ENCODE peak calls at places on chromosomes 2 and 18, in five cellular contexts. J is IMR-90, L is GM12878, R is HCT116, P is H1. U is an unnamed sample.
A peak's percentile ranks its signal among the peaks of the same experiment; 100 is the strongest.

GRCh38 chr18:3480827-3481226 is 30.9 kb downstream of the TGIF1 start:
- DNase-seq in L (no peak), R (no peak), P (no peak), J (no peak), U (no peak)

GRCh38 chr2:11749646-11750349 is 3.4 kb downstream of the LPIN1 start:
- DNase-seq in P (no peak), L (peak; percentile 60), R (no peak), J (peak; percentile 18), U (no peak)

GRCh38 chr18:30489890-30490643 is 552.5 kb downstream of the DSC3 start:
- DNase-seq in P (no peak), R (no peak), L (no peak), J (no peak), U (no peak)

GRCh38 chr2:70922591-70923234 is 13.0 kb upstream of the ATP6V1B1 start:
- DNase-seq in R (no peak), P (no peak), L (no peak), J (no peak), U (no peak)

GRCh38 chr2:39665811-39666488 is at the start of gene TMEM178A:
- DNase-seq in L (no peak), J (no peak), R (no peak), P (no peak), U (no peak)

GRCh38 chr2:86139981-86140380 is 33.9 kb downstream of the PTCD3 start:
- DNase-seq in L (no peak), J (no peak), R (no peak), P (no peak), U (no peak)

GRCh38 chr2:166081131-166081632 is 46.6 kb downstream of the SCN1A start:
- DNase-seq in P (no peak), R (no peak), L (no peak), J (peak; percentile 4), U (no peak)

GRCh38 chr2:238998775-238999174 is 150.9 kb downstream of the TWIST2 start:
- DNase-seq in R (no peak), L (no peak), P (no peak), J (no peak), U (no peak)

GRCh38 chr2:235860111-235860510 is 308.1 kb downstream of the GBX2 start:
- DNase-seq in J (no peak), P (no peak), R (no peak), L (no peak), U (no peak)

GRCh38 chr2:236971919-236972381 is 113.7 kb upstream of the COPS8 start:
- DNase-seq in P (no peak), J (no peak), R (no peak), L (no peak), U (no peak)

GRCh38 chr2:217947341-217948316 is 55.2 kb downstream of the TNS1 start:
- DNase-seq in P (peak; percentile 49), J (no peak), R (peak; percentile 8), L (no peak), U (no peak)

DNA sequence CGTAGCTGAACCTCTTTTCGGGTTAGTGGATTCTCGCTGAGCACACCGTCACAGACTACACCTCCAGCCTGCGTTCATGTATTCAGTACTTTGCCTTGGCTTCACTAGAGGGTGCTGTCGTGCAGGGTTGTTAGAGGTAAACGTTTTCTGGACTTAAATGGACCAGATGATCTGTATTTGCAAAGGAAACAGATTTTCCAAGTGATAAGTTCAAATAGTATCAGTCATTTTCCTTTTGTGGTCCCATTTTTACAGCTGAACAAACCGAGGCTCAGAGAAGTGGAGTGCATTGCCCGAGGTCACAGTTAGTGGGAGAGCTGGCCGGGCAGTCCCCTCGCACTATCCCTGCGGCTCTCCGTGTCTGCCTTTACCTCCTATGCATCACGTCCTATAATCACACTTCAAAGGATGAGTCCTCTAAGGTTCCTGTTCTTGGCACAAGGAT is 125.9 kb downstream of the MAP4K4 start:
- DNase-seq in J (peak; percentile 82), R (peak; percentile 16), L (no peak), P (no peak), U (no peak)
- TF ChIP-seq CEBPB in J (no peak), R (no peak), L (no peak), P (no peak), U (no peak)

GRCh38 chr2:20494246-20494645 is 47.4 kb downstream of the RHOB start:
- DNase-seq in P (no peak), R (no peak), L (no peak), J (peak; percentile 82), U (no peak)
- TF ChIP-seq CEBPB in P (no peak), R (no peak), L (no peak), J (peak; percentile 41), U (no peak)

GRCh38 chr2:72363406-72363805 is 215.7 kb upstream of the CYP26B1 start:
- DNase-seq in L (no peak), R (no peak), J (no peak), P (no peak), U (no peak)

GRCh38 chr2:72367530-72368225 is 220.0 kb upstream of the CYP26B1 start:
- DNase-seq in L (no peak), R (peak; percentile 82), J (peak; percentile 90), P (no peak), U (peak; percentile 51)
- TF ChIP-seq CEBPB in L (no peak), R (peak; percentile 94), J (peak; percentile 93), P (peak; percentile 64), U (peak; percentile 91)

GRCh38 chr18:73331212-73331772 is 463.5 kb upstream of the NETO1 start:
- DNase-seq in L (no peak), P (no peak), R (no peak), J (no peak), U (no peak)
- TF ChIP-seq CEBPB in L (no peak), P (no peak), R (no peak), J (no peak), U (no peak)

GRCh38 chr2:220880623-220881022 is 691.5 kb downstream of the EPHA4 start:
- DNase-seq in J (no peak), L (no peak), R (no peak), P (no peak), U (no peak)

GRCh38 chr2:220871909-220872308 is 700.2 kb downstream of the EPHA4 start:
- DNase-seq in P (no peak), J (no peak), R (no peak), L (no peak), U (no peak)

GRCh38 chr2:220876074-220876824 is 695.9 kb downstream of the EPHA4 start:
- DNase-seq in J (no peak), P (no peak), R (no peak), L (no peak), U (no peak)
- TF ChIP-seq CEBPB in J (no peak), P (no peak), R (no peak), L (no peak), U (no peak)

DNA sequence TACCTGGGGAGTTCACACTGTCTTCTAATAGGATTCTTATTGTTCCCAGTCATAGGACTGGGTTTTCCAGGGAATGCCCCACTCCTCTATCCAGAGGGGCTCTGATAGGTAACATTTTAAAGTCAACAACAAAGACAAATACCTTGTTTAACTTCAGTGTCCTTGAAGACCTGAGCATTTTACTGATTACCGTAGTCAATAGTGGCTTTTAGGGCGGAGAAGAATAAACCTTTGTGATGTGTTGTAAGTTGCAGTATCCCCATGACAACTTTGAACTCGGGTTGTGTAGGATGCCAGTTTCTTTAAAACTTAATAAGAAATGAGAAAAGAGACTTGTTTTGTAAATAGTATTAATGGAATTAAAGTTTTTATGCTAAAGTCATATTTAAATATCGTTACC is 5.9 kb downstream of the GATA6 start:
- DNase-seq in L (no peak), R (no peak), J (no peak), P (no peak), U (no peak)
- TF ChIP-seq CEBPB in L (no peak), R (no peak), J (no peak), P (no peak), U (no peak)

DNA sequence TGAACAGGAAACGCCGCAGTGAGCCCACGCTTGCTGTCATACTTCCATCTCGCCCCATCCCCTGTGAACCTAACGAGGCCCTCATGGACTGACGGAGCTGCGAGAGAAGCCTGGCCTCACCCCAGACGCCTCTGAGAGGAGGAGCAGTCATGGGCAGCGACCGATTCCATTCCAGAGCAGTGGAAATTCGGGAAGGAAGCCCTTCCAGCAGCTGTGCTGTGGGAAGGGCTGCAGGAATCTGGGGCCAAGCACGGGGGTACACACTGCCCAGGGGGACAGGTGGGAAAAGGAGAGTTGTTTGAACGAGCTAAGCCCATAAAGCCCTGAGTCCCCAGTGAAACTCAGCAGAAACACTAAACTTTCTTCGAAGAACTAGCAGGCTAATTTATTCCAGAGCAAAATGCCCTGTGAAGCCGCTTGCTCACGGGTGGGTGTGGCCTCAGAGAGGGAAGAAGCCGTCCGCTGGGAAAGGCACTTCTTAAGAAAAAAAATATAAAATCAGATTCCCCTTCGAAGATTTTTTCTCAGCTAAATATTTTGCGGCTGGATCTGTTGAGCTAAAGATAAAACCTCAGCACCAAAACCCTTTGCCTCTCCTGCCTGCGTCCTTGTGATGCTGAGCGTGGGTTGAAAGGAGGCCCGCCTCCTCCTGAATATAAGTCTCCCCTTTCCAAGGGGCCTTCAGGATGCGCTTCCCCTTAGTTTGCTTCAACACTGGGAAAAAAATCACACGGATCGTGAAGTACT is 38.2 kb downstream of the ANKMY1 start:
- DNase-seq in R (no peak), J (peak; percentile 40), P (no peak), L (no peak), U (no peak)
- TF ChIP-seq CEBPB in R (no peak), J (no peak), P (no peak), L (no peak), U (no peak)

U was measured in A549.